ENCODE peak calls at places on chromosomes 4 and X, in nine cellular contexts. U is HCT116; S is endothelial cell of umbilical vein; J is mammary epithelial cell; I is pancreas; K is CD8-positive, alpha-beta T cell; F is PC-9; H is dorsolateral prefrontal cortex; C is ovary. E is an unnamed sample.
A peak's percentile ranks its signal among the peaks of the same experiment; 100 is the strongest.

GRCh38 chr4:147102596-147102995 is 156.9 kb upstream of the TTC29 start:
- DNase-seq in C (no peak), H (no peak), U (no peak), I (no peak), K (no peak), S (no peak), F (no peak), J (no peak), E (no peak)

GRCh38 chr4:789571-790465 is 36.1 kb downstream of the CPLX1 start:
- DNase-seq in S (no peak), I (no peak), J (no peak), H (no peak), C (no peak), K (no peak), F (no peak), U (no peak), E (no peak)

GRCh38 chr4:114217150-114217817 is 237.8 kb upstream of the ARSJ start:
- DNase-seq in S (no peak), U (no peak), K (no peak), I (peak; percentile 17), H (no peak), J (no peak), F (no peak), C (no peak), E (no peak)

GRCh38 chr4:21765810-21766407 is 182.7 kb downstream of the KCNIP4 start:
- DNase-seq in F (peak; percentile 51), J (peak; percentile 73), U (peak; percentile 18), S (peak; percentile 75), H (no peak), C (peak; percentile 21), K (no peak), I (no peak), E (no peak)

GRCh38 chr4:176340871-176341685 is 21.3 kb downstream of the SPCS3 start:
- DNase-seq in J (peak; percentile 25), F (no peak), K (no peak), H (no peak), S (peak; percentile 69), C (no peak), U (no peak), I (no peak), E (no peak)

GRCh38 chr4:140857111-140857510 is 100.9 kb upstream of the TBC1D9 start:
- DNase-seq in C (no peak), I (no peak), F (peak; percentile 66), K (no peak), J (peak; percentile 79), U (peak; percentile 10), H (no peak), S (no peak), E (no peak)

GRCh38 chr4:127957105-127957504 is 7.9 kb downstream of the MFSD8 start:
- DNase-seq in U (no peak), H (no peak), S (no peak), J (no peak), C (no peak), I (no peak), F (no peak), K (no peak), E (no peak)

GRCh38 chr4:158038718-158039117 is 134.1 kb downstream of the GASK1B start:
- DNase-seq in H (no peak), I (no peak), C (no peak), U (no peak), S (no peak), F (no peak), J (no peak), K (no peak), E (no peak)

GRCh38 chrX:69362354-69362753 is 141.8 kb upstream of the NALF2 start:
- DNase-seq in H (no peak), S (no peak), U (no peak), I (no peak), F (no peak), J (no peak), K (no peak), C (no peak), E (no peak)

GRCh38 chr4:24753519-24753918 is 41.9 kb upstream of the SOD3 start:
- DNase-seq in K (no peak), F (peak; percentile 99), C (no peak), U (no peak), S (no peak), I (no peak), H (no peak), J (peak; percentile 100), E (no peak)

GRCh38 chr4:140083320-140083719 is 70.7 kb downstream of the MAML3 start:
- DNase-seq in F (peak; percentile 59), S (no peak), H (no peak), K (no peak), C (no peak), J (no peak), U (no peak), I (no peak), E (no peak)

GRCh38 chr4:140533951-140534480 is 10.0 kb downstream of the ELMOD2 start:
- DNase-seq in S (no peak), F (no peak), I (no peak), J (no peak), H (no peak), C (no peak), K (no peak), U (no peak), E (no peak)

GRCh38 chr4:105594094-105595010 is 41.9 kb downstream of the ARHGEF38 start:
- DNase-seq in I (no peak), H (no peak), U (no peak), K (no peak), J (peak; percentile 62), S (peak; percentile 2), C (no peak), F (peak; percentile 69), E (no peak)

GRCh38 chr4:87961993-87962791 is 13.3 kb upstream of the SPP1 start:
- DNase-seq in S (peak; percentile 14), I (no peak), H (no peak), J (peak; percentile 52), F (peak; percentile 59), C (no peak), K (no peak), U (no peak), E (no peak)

GRCh38 chrX:40931921-40932320 is 153.3 kb upstream of the USP9X start:
- DNase-seq in H (no peak), U (no peak), I (no peak), J (no peak), F (no peak), S (no peak), K (no peak), C (no peak), E (no peak)

GRCh38 chr4:687048-687974 is 1.6 kb downstream of the SLC49A3 start:
- DNase-seq in K (no peak), H (no peak), S (peak; percentile 45), U (peak; percentile 66), I (peak; percentile 82), J (peak; percentile 70), F (peak; percentile 86), C (peak; percentile 40), E (peak; percentile 97)

GRCh38 chr4:182955411-182955810 is 38.2 kb upstream of the DCTD start:
- DNase-seq in K (no peak), F (no peak), U (no peak), J (no peak), H (no peak), S (no peak), I (no peak), C (no peak), E (no peak)

GRCh38 chr4:188295899-188296298 is 156.7 kb downstream of the TRIML1 start:
- DNase-seq in I (no peak), K (no peak), S (no peak), J (peak; percentile 36), U (no peak), H (no peak), F (no peak), C (no peak), E (no peak)

GRCh38 chr4:88697113-88697512 is 516 bp downstream of the NAP1L5 start:
- DNase-seq in S (peak; percentile 31), F (no peak), I (no peak), U (no peak), H (no peak), C (peak; percentile 60), K (peak; percentile 14), J (no peak), E (no peak)

GRCh38 chr4:113131146-113131545 is 81.7 kb downstream of the ANK2 start:
- DNase-seq in H (no peak), S (no peak), U (no peak), K (no peak), C (no peak), F (no peak), J (no peak), I (no peak), E (no peak)
- TF ChIP-seq CTCF in H (no peak), S (no peak), U (no peak), K (no peak), C (no peak), F (no peak), J (no peak), I (no peak), E (no peak)

GRCh38 chrX:88560673-88561330 is 186.2 kb upstream of the CPXCR1 start:
- DNase-seq in J (no peak), S (peak; percentile 1), C (no peak), U (no peak), H (no peak), I (no peak), F (no peak), K (no peak), E (no peak)
- H3K27ac ChIP-seq in J (no peak overlapping the region), S (no peak overlapping the region), C (no peak overlapping the region), U (no peak overlapping the region), H (peak overlapping the region; percentile 28), I (no peak overlapping the region), F (no peak overlapping the region), K (no peak overlapping the region), E (no peak overlapping the region)

DNA sequence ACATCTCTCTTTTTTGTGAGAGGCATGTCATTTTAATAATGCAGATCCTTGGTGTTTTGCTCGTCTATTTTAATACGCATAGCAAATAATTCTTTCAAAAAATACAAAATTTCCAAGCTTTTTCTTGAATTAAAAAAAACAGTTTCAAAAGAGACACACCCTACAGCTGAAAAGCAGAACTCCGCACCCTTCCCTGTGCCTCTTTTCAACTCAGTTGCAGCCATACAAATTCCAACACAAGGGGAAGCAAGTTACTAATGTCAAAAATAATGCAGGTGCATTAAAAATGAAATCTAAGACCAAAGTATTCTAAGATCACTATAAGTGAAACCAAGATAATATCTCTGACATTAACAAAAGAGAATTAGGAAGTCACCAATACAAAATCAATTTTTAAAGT is 66.6 kb downstream of the NR3C2 start:
- DNase-seq in S (no peak), I (no peak), K (no peak), H (no peak), J (no peak), C (no peak), F (no peak), U (no peak), E (no peak)
- H3K4me3 ChIP-seq in S (no peak overlapping the region), I (no peak overlapping the region), K (peak overlapping the region; percentile 30), H (peak overlapping the region; percentile 40), J (no peak overlapping the region), C (no peak overlapping the region), F (no peak overlapping the region), U (no peak overlapping the region), E (peak overlapping the region; percentile 64)

DNA sequence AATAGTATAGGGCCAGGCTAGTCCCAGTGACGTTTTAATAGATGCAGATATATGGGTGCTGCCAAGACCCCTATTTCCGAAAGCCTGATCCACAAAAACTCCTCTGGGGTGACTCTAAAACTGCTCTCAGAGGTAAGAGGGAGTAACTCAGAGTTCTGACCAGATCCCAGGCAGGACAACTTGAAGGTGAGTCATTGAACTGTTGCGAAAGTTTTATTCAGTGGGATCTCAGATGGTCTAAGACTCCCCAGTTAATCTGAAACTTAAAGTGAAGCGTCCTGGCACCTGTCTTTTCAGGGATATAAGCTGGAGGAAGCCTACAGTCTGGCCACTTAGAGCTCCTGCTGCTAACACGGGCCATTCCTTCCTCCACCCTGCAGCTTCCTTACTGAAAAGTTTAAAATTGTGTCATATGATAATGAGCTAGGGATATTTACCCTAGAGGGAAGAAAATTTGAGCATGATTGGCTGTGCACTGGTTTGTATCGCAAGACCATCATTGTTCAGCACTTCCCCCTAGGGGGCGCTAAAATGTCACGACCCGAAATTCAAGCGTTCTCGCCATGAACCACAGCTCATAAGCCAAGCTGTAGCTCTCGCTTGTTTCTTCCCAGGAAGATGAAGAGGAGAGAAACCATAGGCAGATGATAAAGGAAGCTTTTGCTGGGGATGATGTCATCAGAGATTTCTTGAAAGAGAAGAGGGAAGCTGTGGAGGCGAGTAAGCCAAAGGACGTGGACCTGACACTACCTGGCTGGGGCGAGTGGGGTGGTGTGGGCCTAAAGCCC is 19.5 kb downstream of the UTP14A start:
- DNase-seq in J (peak; percentile 50), H (peak; percentile 76), S (peak; percentile 66), C (peak; percentile 65), F (peak; percentile 64), K (peak; percentile 70), I (peak; percentile 52), U (peak; percentile 44), E (peak; percentile 43)
- TF ChIP-seq CTCF in J (peak; percentile 55), H (peak; percentile 77), S (peak; percentile 47), C (peak; percentile 57), F (peak; percentile 83), K (peak; percentile 51), I (peak; percentile 54), U (peak; percentile 69), E (peak; percentile 61)

E was measured in psoas muscle.